ENCODE peak calls at places on chromosomes 13 and 19, in eight cellular contexts. T is stimulated activated CD8-positive, alpha-beta memory T cell treated with anti-CD3 and anti-CD28 coated beads, Interleukin-4, amount 100 ng/mL, for 1 hour; Y is activated CD4-positive, alpha-beta T cell treated with anti-CD3 and anti-CD28 coated beads, Interleukin-2, amount 10 ng/mL, durations not matched to agents 7 days and 5 days; U is NCI-H1930; L is NAMALWA; C is HCEC 1CT; I is stimulated activated CD4-positive, alpha-beta T cell treated with anti-CD3 and anti-CD28 coated beads, Interleukin-1b, Interleukin-23, amount 100 ng/mL, for 24 hours; F is COR-L47. H is an unnamed sample.

GRCh38 chr13:94811753-94812152 is 99.4 kb upstream of the SOX21 start:
- DNase-seq in I (no peak), F (no peak), C (no peak), Y (no peak), L (no peak), T (no peak), U (no peak), H (no peak)

GRCh38 chr13:77492982-77493381 is 42.5 kb upstream of the SCEL start:
- DNase-seq in F (peak; percentile 66), Y (no peak), T (no peak), L (peak; percentile 67), U (no peak), C (peak; percentile 28), I (no peak), H (peak; percentile 68)

GRCh38 chr13:36712290-36712689 is 38.5 kb downstream of the SERTM1 start:
- DNase-seq in T (no peak), I (no peak), C (no peak), Y (no peak), U (no peak), F (no peak), L (no peak), H (no peak)

GRCh38 chr13:73216381-73216831 is 157.6 kb downstream of the KLF5 start:
- DNase-seq in L (no peak), T (no peak), U (no peak), C (no peak), Y (no peak), I (no peak), F (no peak), H (no peak)

GRCh38 chr13:46621133-46621532 is 68.2 kb downstream of the LRCH1 start:
- DNase-seq in U (no peak), L (no peak), C (no peak), F (no peak), I (no peak), T (no peak), Y (no peak), H (no peak)

GRCh38 chr13:113815151-113816058 is 48.5 kb downstream of the GAS6 start:
- DNase-seq in Y (peak; percentile 62), F (no peak), I (no peak), U (peak; percentile 44), L (peak; percentile 95), T (no peak), C (no peak), H (no peak)

GRCh38 chr19:934865-935422 is 9.1 kb downstream of the ARID3A start:
- DNase-seq in C (peak; percentile 60), U (no peak), L (no peak), F (peak; percentile 92), Y (no peak), T (no peak), I (no peak), H (no peak)

GRCh38 chr13:26449063-26449848 is 108.2 kb upstream of the WASF3 start:
- DNase-seq in I (no peak), U (no peak), L (no peak), Y (no peak), C (no peak), F (no peak), T (no peak), H (no peak)

GRCh38 chr13:62407871-62408270 is 992.2 kb upstream of the PCDH20 start:
- DNase-seq in T (no peak), L (no peak), F (no peak), I (no peak), C (no peak), Y (no peak), U (no peak), H (no peak)

GRCh38 chr19:31783592-31783991 is 434.4 kb upstream of the TSHZ3 start:
- DNase-seq in Y (no peak), T (no peak), I (no peak), C (no peak), F (no peak), U (no peak), L (no peak), H (no peak)

GRCh38 chr13:103473081-103473480 is 406.9 kb upstream of the SLC10A2 start:
- DNase-seq in F (no peak), L (no peak), Y (no peak), I (no peak), C (no peak), T (no peak), U (no peak), H (no peak)

GRCh38 chr13:19587635-19588300 is 26.4 kb upstream of the TPTE2 start:
- DNase-seq in Y (peak; percentile 66), F (peak; percentile 41), T (no peak), U (peak; percentile 63), L (peak; percentile 80), I (no peak), C (peak; percentile 45), H (peak; percentile 2)

GRCh38 chr19:20660473-20660872 is 898 bp downstream of the ZNF626 start:
- DNase-seq in C (no peak), Y (no peak), F (no peak), T (no peak), L (no peak), U (no peak), I (no peak), H (no peak)

GRCh38 chr13:47813683-47814082 is 187.4 kb downstream of the SUCLA2 start:
- DNase-seq in C (no peak), U (no peak), F (no peak), L (no peak), Y (no peak), I (no peak), T (no peak), H (no peak)

GRCh38 chr13:36353001-36353400 is 6.8 kb upstream of the SPART start:
- DNase-seq in T (no peak), L (no peak), I (no peak), C (no peak), F (no peak), U (no peak), Y (no peak), H (no peak)

GRCh38 chr13:25440081-25440480 is 68.3 kb downstream of the ATP8A2 start:
- DNase-seq in C (no peak), Y (no peak), T (no peak), U (no peak), I (no peak), L (no peak), F (no peak), H (no peak)

GRCh38 chr13:100423375-100423774 is 165.2 kb downstream of the GGACT start:
- DNase-seq in U (no peak), C (peak; percentile 20), F (no peak), Y (no peak), I (no peak), L (no peak), T (no peak), H (no peak)

GRCh38 chr19:49502866-49503581 is 6.8 kb downstream of the RPS11 start:
- DNase-seq in F (peak; percentile 61), T (no peak), I (no peak), L (peak; percentile 80), U (peak; percentile 64), Y (peak; percentile 68), C (peak; percentile 59), H (peak; percentile 55)

GRCh38 chr19:41893899-41894298 is 10.9 kb downstream of the ARHGEF1 start:
- DNase-seq in L (no peak), F (no peak), U (no peak), C (peak; percentile 40), Y (peak; percentile 41), I (no peak), T (no peak), H (no peak)

GRCh38 chr13:73000027-73000674 is 58.7 kb upstream of the KLF5 start:
- DNase-seq in C (no peak), I (no peak), F (peak; percentile 59), L (peak; percentile 19), U (peak; percentile 26), Y (no peak), T (no peak), H (no peak)

GRCh38 chr13:24341439-24341838 is 32.1 kb downstream of the C1QTNF9 start:
- DNase-seq in U (no peak), T (no peak), Y (no peak), L (no peak), F (no peak), C (no peak), I (no peak), H (peak; percentile 53)

GRCh38 chr19:24140099-24140498 is 53.1 kb downstream of the ZNF254 start:
- DNase-seq in I (no peak), T (no peak), F (no peak), Y (no peak), C (peak; percentile 74), L (no peak), U (no peak), H (peak; percentile 3)

GRCh38 chr19:4567584-4568071 is 8.1 kb upstream of the SEMA6B start:
- DNase-seq in L (peak; percentile 72), I (peak; percentile 29), Y (peak; percentile 64), U (peak; percentile 7), C (no peak), T (peak; percentile 19), F (no peak), H (peak; percentile 28)

GRCh38 chr13:60426075-60426474 is 29.1 kb downstream of the TDRD3 start:
- DNase-seq in F (no peak), L (no peak), Y (no peak), I (no peak), C (no peak), T (no peak), U (no peak), H (no peak)

GRCh38 chr19:11378319-11379189 is 4.1 kb downstream of the SWSAP1 start:
- DNase-seq in C (peak; percentile 88), U (peak; percentile 48), Y (no peak), F (peak; percentile 40), I (no peak), L (no peak), T (no peak), H (peak; percentile 2)

GRCh38 chr13:39506559-39507390 is 96.2 kb downstream of the LHFPL6 start:
- DNase-seq in U (no peak), F (no peak), Y (no peak), C (peak; percentile 65), I (no peak), L (peak; percentile 40), T (no peak), H (no peak)

GRCh38 chr19:10010247-10010691 is at the start of gene COL5A3:
- DNase-seq in F (no peak), I (no peak), Y (no peak), U (no peak), L (no peak), T (no peak), C (peak; percentile 58), H (no peak)

GRCh38 chr13:49421391-49421790 is 22.5 kb downstream of the CAB39L start:
- DNase-seq in F (no peak), Y (peak; percentile 26), U (no peak), I (no peak), T (no peak), L (peak; percentile 83), C (peak; percentile 36), H (no peak)

GRCh38 chr19:56273563-56274117 is 1.1 kb downstream of the EDDM13 start:
- DNase-seq in U (no peak), L (no peak), F (no peak), T (no peak), Y (no peak), C (no peak), I (no peak), H (no peak)

GRCh38 chr19:31548941-31549340 is 199.7 kb upstream of the TSHZ3 start:
- DNase-seq in C (no peak), L (peak; percentile 5), U (peak; percentile 28), Y (no peak), I (no peak), T (no peak), F (no peak), H (no peak)

GRCh38 chr19:42250666-42251531 is 4.0 kb downstream of the ERF start:
- DNase-seq in F (no peak), U (no peak), C (peak; percentile 45), L (no peak), T (no peak), I (no peak), Y (no peak), H (no peak)

GRCh38 chr19:35109395-35110112 is 6.1 kb upstream of the FXYD3 start:
- DNase-seq in Y (no peak), L (no peak), U (no peak), F (no peak), I (no peak), C (no peak), T (no peak), H (no peak)

GRCh38 chr13:51643882-51644281 is 59.6 kb downstream of the WDFY2 start:
- DNase-seq in C (peak; percentile 97), L (no peak), F (no peak), T (no peak), Y (no peak), U (no peak), I (no peak), H (no peak)

GRCh38 chr19:4304509-4305252 is at the start of gene FSD1:
- DNase-seq in U (peak; percentile 60), L (peak; percentile 83), T (no peak), Y (peak; percentile 76), F (peak; percentile 60), I (peak; percentile 45), C (peak; percentile 57), H (peak; percentile 80)